ENCODE peak calls at places on chromosomes 5 and 9, in seven cellular contexts. R is mesothelial cell of epicardium; S is Ammon's horn; G is activated T-helper 1 cell treated with anti-CD3 and anti-CD28 coated beads, Interleukin-2, amount 50 U/mL, for 16 hours; F is activated CD4-positive, alpha-beta memory T cell treated with anti-CD3 and anti-CD28 coated beads, Interleukin-2, amount 10 ng/mL, durations not matched to agents 7 days and 5 days; O is left cardiac atrium; J is SW 1271. Q is an unnamed sample.

GRCh38 chr5:170411100-170411499 is 21.9 kb upstream of the KCNMB1 start:
- DNase-seq in J (no peak), G (no peak), O (no peak), S (no peak), F (peak; percentile 32), R (no peak), Q (no peak)

GRCh38 chr5:44983006-44983405 is 174.3 kb downstream of the MRPS30 start:
- DNase-seq in S (no peak), O (no peak), G (no peak), F (no peak), R (no peak), J (no peak), Q (no peak)

GRCh38 chr5:61735531-61735930 is 403.5 kb downstream of the ZSWIM6 start:
- DNase-seq in S (no peak), F (no peak), J (no peak), R (no peak), O (no peak), G (no peak), Q (no peak)

GRCh38 chr5:179344301-179345178 is 721 bp downstream of the ADAMTS2 start:
- DNase-seq in R (peak; percentile 51), O (peak; percentile 26), F (no peak), J (no peak), G (no peak), S (no peak), Q (peak; percentile 82)

GRCh38 chr5:91850031-91850430 is 466.9 kb upstream of the ARRDC3 start:
- DNase-seq in J (no peak), O (no peak), F (no peak), G (no peak), R (no peak), S (no peak), Q (no peak)

GRCh38 chr9:89425921-89426388 is 72.0 kb downstream of the SEMA4D start:
- DNase-seq in J (no peak), R (no peak), G (no peak), F (no peak), O (no peak), S (peak; percentile 79), Q (no peak)

GRCh38 chr9:3246231-3246630 is 279.6 kb downstream of the RFX3 start:
- DNase-seq in O (no peak), G (no peak), F (no peak), S (no peak), J (no peak), R (no peak), Q (no peak)

GRCh38 chr5:97164846-97165245 is 18.2 kb downstream of the RIOK2 start:
- DNase-seq in R (no peak), S (no peak), J (no peak), F (no peak), G (no peak), O (no peak), Q (no peak)

GRCh38 chr9:107847977-107848376 is 358.4 kb upstream of the KLF4 start:
- DNase-seq in G (no peak), O (no peak), R (no peak), J (no peak), S (no peak), F (no peak), Q (no peak)

GRCh38 chr5:75265731-75266130 is 29.1 kb upstream of the ANKRD31 start:
- DNase-seq in G (no peak), R (no peak), S (no peak), F (no peak), O (no peak), J (no peak), Q (peak; percentile 22)

GRCh38 chr9:127158995-127159801 is 36.8 kb upstream of the ANGPTL2 start:
- DNase-seq in G (no peak), R (no peak), S (peak; percentile 87), O (no peak), F (peak; percentile 13), J (no peak), Q (peak; percentile 86)

GRCh38 chr9:75927351-75927750 is 36.9 kb downstream of the PCSK5 start:
- DNase-seq in F (no peak), G (no peak), S (no peak), O (no peak), R (no peak), J (no peak), Q (no peak)

GRCh38 chr5:145660897-145661650 is 174.1 kb downstream of the PRELID2 start:
- DNase-seq in G (no peak), F (no peak), S (peak; percentile 10), R (no peak), O (no peak), J (no peak), Q (no peak)

GRCh38 chr9:110170728-110171257 is 37.2 kb downstream of the C9orf152 start:
- DNase-seq in J (no peak), R (no peak), G (no peak), S (no peak), O (no peak), F (no peak), Q (no peak)

GRCh38 chr9:136614967-136615623 is 47.6 kb upstream of the EGFL7 start:
- DNase-seq in J (no peak), O (no peak), S (no peak), G (no peak), F (no peak), R (no peak), Q (no peak)

GRCh38 chr5:612498-613424 is 621 bp downstream of the CEP72 start:
- DNase-seq in S (peak; percentile 13), F (no peak), J (no peak), G (no peak), R (peak; percentile 51), O (no peak), Q (peak; percentile 40)

GRCh38 chr9:137778336-137778735 is 99.2 kb upstream of the CACNA1B start:
- DNase-seq in J (no peak), F (no peak), R (no peak), G (no peak), S (no peak), O (no peak), Q (no peak)

GRCh38 chr5:148620696-148621095 is 33.6 kb downstream of the HTR4 start:
- DNase-seq in F (peak; percentile 40), G (no peak), R (no peak), O (no peak), S (peak; percentile 20), J (no peak), Q (no peak)

GRCh38 chr5:62547929-62548678 is 30.5 kb upstream of the LRRC70 start:
- DNase-seq in R (no peak), O (no peak), G (no peak), F (no peak), S (no peak), J (no peak), Q (no peak)

GRCh38 chr5:112973036-112973435 is 3.6 kb upstream of the DCP2 start:
- DNase-seq in J (no peak), F (no peak), S (no peak), R (no peak), O (no peak), G (no peak), Q (no peak)

GRCh38 chr5:78649220-78649700 is 688 bp upstream of the LHFPL2 start:
- DNase-seq in F (no peak), J (no peak), S (no peak), O (peak; percentile 49), G (no peak), R (no peak), Q (peak; percentile 33)

GRCh38 chr9:114387678-114388431 is at the start of gene AKNA:
- DNase-seq in O (peak; percentile 84), F (peak; percentile 90), G (peak; percentile 70), J (no peak), R (peak; percentile 76), S (peak; percentile 86), Q (peak; percentile 74)

GRCh38 chr5:170986598-170986997 is 124.8 kb downstream of the RANBP17 start:
- DNase-seq in R (no peak), J (no peak), O (no peak), S (peak; percentile 13), G (no peak), F (no peak), Q (no peak)

GRCh38 chr5:107993341-107993740 is 322.6 kb upstream of the EFNA5 start:
- DNase-seq in G (no peak), F (no peak), S (no peak), R (no peak), O (no peak), J (no peak), Q (no peak)

GRCh38 chr5:80156156-80156555 is 99.7 kb downstream of the SERINC5 start:
- DNase-seq in F (no peak), G (no peak), S (no peak), J (no peak), O (no peak), R (no peak), Q (peak; percentile 9)

GRCh38 chr5:39076757-39077475 is 2.7 kb upstream of the RICTOR start:
- DNase-seq in S (peak; percentile 27), O (no peak), J (no peak), F (no peak), G (no peak), R (no peak), Q (peak; percentile 53)

GRCh38 chr5:113380299-113381014 is 54.3 kb downstream of the TSSK1B start:
- DNase-seq in O (no peak), J (no peak), S (no peak), R (no peak), G (no peak), F (no peak), Q (no peak)

GRCh38 chr9:3719286-3719685 is 193.5 kb upstream of the RFX3 start:
- DNase-seq in G (no peak), S (peak; percentile 56), J (no peak), O (no peak), R (no peak), F (no peak), Q (no peak)

GRCh38 chr9:38047301-38048251 is 21.5 kb downstream of the SHB start:
- DNase-seq in O (peak; percentile 76), R (peak; percentile 52), G (no peak), J (peak; percentile 85), F (no peak), S (peak; percentile 76), Q (peak; percentile 84)

GRCh38 chr9:100472725-100473261 is at the start of gene TMEFF1:
- DNase-seq in G (peak; percentile 11), F (peak; percentile 31), R (peak; percentile 77), O (peak; percentile 28), J (no peak), S (peak; percentile 72), Q (peak; percentile 55)

GRCh38 chr5:112397690-112398089 is 21.4 kb downstream of the EPB41L4A start:
- DNase-seq in F (no peak), S (no peak), R (no peak), G (no peak), J (no peak), O (no peak), Q (no peak)

GRCh38 chr9:107488400-107489143 is 997 bp downstream of the KLF4 start:
- DNase-seq in R (peak; percentile 58), S (no peak), G (no peak), J (no peak), O (peak; percentile 82), F (no peak), Q (peak; percentile 57)

GRCh38 chr5:16888694-16889124 is 47.4 kb downstream of the MYO10 start:
- DNase-seq in G (no peak), F (no peak), S (no peak), R (no peak), J (peak; percentile 19), O (no peak), Q (no peak)

GRCh38 chr9:13411827-13412226 is 132.3 kb upstream of the MPDZ start:
- DNase-seq in R (no peak), F (no peak), G (no peak), S (no peak), O (no peak), J (no peak), Q (no peak)

GRCh38 chr5:176837707-176838115 is 27.4 kb downstream of the UNC5A start:
- DNase-seq in S (peak; percentile 85), R (peak; percentile 97), J (no peak), F (peak; percentile 80), O (peak; percentile 95), G (peak; percentile 27), Q (peak; percentile 77)

GRCh38 chr9:34611251-34611810 is 566 bp downstream of the RPP25L start:
- DNase-seq in J (no peak), G (no peak), R (no peak), O (peak; percentile 42), F (no peak), S (no peak), Q (no peak)

GRCh38 chr9:99660191-99660636 is 161.5 kb upstream of the NR4A3 start:
- DNase-seq in F (no peak), R (no peak), S (peak; percentile 81), J (no peak), G (no peak), O (no peak), Q (no peak)

GRCh38 chr9:131627846-131628820 is 82.8 kb downstream of the PRRT1B start:
- DNase-seq in F (peak; percentile 71), O (peak; percentile 55), S (no peak), J (no peak), R (no peak), G (peak; percentile 42), Q (no peak)

Q was measured in hepatic stellate cell.